ENCODE peak calls at places on chromosomes 7 and 10, in seven cellular contexts. D, Z, X, F, E, P and I are unnamed samples.

GRCh38 chr10:3776796-3777571 is 8.0 kb downstream of the KLF6 start:
- DNase-seq in X (no peak), E (no peak), P (no peak), D (peak), F (peak), Z (no peak), I (no peak)

GRCh38 chr10:33249137-33249536 is 85.3 kb downstream of the NRP1 start:
- DNase-seq in Z (no peak), P (no peak), E (no peak), F (no peak), X (no peak), D (no peak), I (no peak)

GRCh38 chr7:148230883-148231282 is 359.7 kb upstream of the C7orf33 start:
- DNase-seq in D (no peak), P (no peak), Z (no peak), E (no peak), X (no peak), F (no peak), I (no peak)

GRCh38 chr7:2516194-2516555 is 3.4 kb upstream of the LFNG start:
- DNase-seq in Z (no peak), X (no peak), F (no peak), D (no peak), P (no peak), E (no peak), I (no peak)

GRCh38 chr10:3425713-3426112 is 253.1 kb upstream of the PITRM1 start:
- DNase-seq in X (no peak), D (no peak), Z (no peak), P (no peak), F (no peak), E (no peak), I (no peak)

GRCh38 chr7:24932389-24932788 is 47.6 kb downstream of the OSBPL3 start:
- DNase-seq in F (no peak), X (no peak), P (no peak), Z (no peak), D (no peak), E (no peak), I (no peak)

GRCh38 chr10:71975087-71975890 is 11.1 kb downstream of the CHST3 start:
- DNase-seq in Z (no peak), D (peak), F (no peak), E (no peak), X (peak), P (peak), I (peak)

GRCh38 chr10:131998845-131999681 is 17.3 kb upstream of the BNIP3 start:
- DNase-seq in E (no peak), P (no peak), D (no peak), F (no peak), Z (no peak), X (no peak), I (no peak)

GRCh38 chr10:19964625-19965024 is 148.4 kb downstream of the PLXDC2 start:
- DNase-seq in X (no peak), P (no peak), F (no peak), E (no peak), D (no peak), Z (no peak), I (no peak)

GRCh38 chr10:16856567-16856966 is 39.3 kb upstream of the RSU1 start:
- DNase-seq in P (no peak), Z (no peak), F (no peak), D (no peak), E (peak), X (no peak), I (no peak)

GRCh38 chr10:75021851-75022250 is 89.6 kb upstream of the SAMD8 start:
- DNase-seq in D (no peak), E (no peak), F (no peak), P (no peak), X (no peak), Z (no peak), I (no peak)

GRCh38 chr7:149239345-149240143 is at the start of gene ZNF212:
- DNase-seq in X (peak), F (peak), Z (peak), D (peak), P (peak), E (peak), I (peak)

GRCh38 chr10:11276475-11276990 is 258.9 kb downstream of the CELF2 start:
- DNase-seq in F (no peak), D (no peak), P (no peak), Z (no peak), E (no peak), X (no peak), I (no peak)

GRCh38 chr10:122490786-122491680 is 29.7 kb downstream of the HTRA1 start:
- DNase-seq in F (peak), D (no peak), P (no peak), E (no peak), X (peak), Z (no peak), I (no peak)

GRCh38 chr10:19702215-19702614 is 114.0 kb upstream of the PLXDC2 start:
- DNase-seq in D (no peak), X (no peak), F (no peak), P (no peak), E (no peak), Z (no peak), I (no peak)

GRCh38 chr10:132592790-132593788 is 55.5 kb downstream of the INPP5A start:
- DNase-seq in X (no peak), D (no peak), E (no peak), Z (no peak), F (no peak), P (no peak), I (no peak)

GRCh38 chr7:10888861-10889260 is 84.8 kb upstream of the PHF14 start:
- DNase-seq in F (no peak), E (no peak), X (no peak), P (no peak), Z (no peak), D (no peak), I (no peak)

GRCh38 chr10:123996302-123996701 is 97.1 kb downstream of the CHST15 start:
- DNase-seq in D (no peak), E (no peak), F (no peak), P (no peak), X (peak), Z (no peak), I (no peak)

GRCh38 chr10:71094712-71095390 is 117.5 kb upstream of the UNC5B start:
- DNase-seq in F (peak), Z (no peak), E (no peak), P (no peak), X (no peak), D (no peak), I (no peak)

GRCh38 chr7:126803060-126803665 is 449.6 kb downstream of the GRM8 start:
- DNase-seq in P (no peak), F (peak), X (no peak), E (peak), D (peak), Z (peak), I (no peak)

GRCh38 chr10:19628767-19629443 is 187.3 kb upstream of the PLXDC2 start:
- DNase-seq in X (no peak), E (no peak), Z (no peak), F (no peak), P (no peak), D (no peak), I (no peak)

GRCh38 chr7:151705744-151706567 is 171.0 kb downstream of the PRKAG2 start:
- DNase-seq in X (no peak), E (peak), Z (no peak), F (no peak), P (no peak), D (no peak), I (no peak)

GRCh38 chr10:88374392-88375145 is 208.5 kb downstream of the RNLS start:
- DNase-seq in D (no peak), X (no peak), E (no peak), F (no peak), Z (no peak), P (no peak), I (no peak)

GRCh38 chr7:147722119-147722518 is 868.4 kb upstream of the C7orf33 start:
- DNase-seq in Z (no peak), D (no peak), E (no peak), F (no peak), P (no peak), X (no peak), I (no peak)

GRCh38 chr7:152891837-152892236 is 132.3 kb downstream of the ACTR3B start:
- DNase-seq in X (no peak), D (no peak), F (no peak), E (no peak), P (no peak), Z (no peak), I (no peak)